ENCODE peak calls at places on chromosomes 11 and 22, in eight cellular contexts. One of them, this sample, is unnamed.

GRCh38 chr11:3044004-3044403 is 13.2 kb downstream of the CARS1 start:
- DNase-seq in keratinocyte: no peak
- DNase-seq in pancreas: no peak
- DNase-seq in SK-N-SH: no peak
- DNase-seq in fibroblast of lung: no peak
- DNase-seq in tibial nerve: no peak
- DNase-seq in transverse colon: no peak
- DNase-seq in body of pancreas: no peak
- DNase-seq in this sample: no peak

GRCh38 chr11:122186439-122187080 is 70.5 kb upstream of the BLID start:
- DNase-seq in keratinocyte: no peak
- DNase-seq in pancreas: no peak
- DNase-seq in SK-N-SH: no peak
- DNase-seq in fibroblast of lung: peak; percentile 100
- DNase-seq in tibial nerve: peak; percentile 66
- DNase-seq in transverse colon: no peak
- DNase-seq in body of pancreas: no peak
- DNase-seq in this sample: no peak

GRCh38 chr11:40162901-40163300 is 1296.6 kb downstream of the LRRC4C start:
- DNase-seq in keratinocyte: no peak
- DNase-seq in pancreas: no peak
- DNase-seq in SK-N-SH: no peak
- DNase-seq in fibroblast of lung: no peak
- DNase-seq in tibial nerve: no peak
- DNase-seq in transverse colon: no peak
- DNase-seq in body of pancreas: no peak
- DNase-seq in this sample: no peak

GRCh38 chr11:78227906-78228305 is 39.2 kb downstream of the USP35 start:
- DNase-seq in keratinocyte: no peak
- DNase-seq in pancreas: no peak
- DNase-seq in SK-N-SH: no peak
- DNase-seq in fibroblast of lung: no peak
- DNase-seq in tibial nerve: no peak
- DNase-seq in transverse colon: no peak
- DNase-seq in body of pancreas: no peak
- DNase-seq in this sample: peak; percentile 16

GRCh38 chr11:109138200-109138599 is 283.8 kb upstream of the C11orf87 start:
- DNase-seq in keratinocyte: no peak
- DNase-seq in pancreas: no peak
- DNase-seq in SK-N-SH: no peak
- DNase-seq in fibroblast of lung: peak; percentile 3
- DNase-seq in tibial nerve: no peak
- DNase-seq in transverse colon: no peak
- DNase-seq in body of pancreas: no peak
- DNase-seq in this sample: no peak

GRCh38 chr11:9568854-9569587 is 4.4 kb upstream of the WEE1 start:
- DNase-seq in keratinocyte: peak; percentile 74
- DNase-seq in pancreas: peak; percentile 84
- DNase-seq in SK-N-SH: peak; percentile 44
- DNase-seq in fibroblast of lung: peak; percentile 95
- DNase-seq in tibial nerve: peak; percentile 61
- DNase-seq in transverse colon: peak; percentile 86
- DNase-seq in body of pancreas: peak; percentile 89
- DNase-seq in this sample: peak; percentile 83

GRCh38 chr22:39920134-39920743 is 19.4 kb downstream of the GRAP2 start:
- DNase-seq in keratinocyte: no peak
- DNase-seq in pancreas: no peak
- DNase-seq in SK-N-SH: no peak
- DNase-seq in fibroblast of lung: no peak
- DNase-seq in tibial nerve: no peak
- DNase-seq in transverse colon: no peak
- DNase-seq in body of pancreas: no peak
- DNase-seq in this sample: no peak

GRCh38 chr22:38844661-38845367 is 986 bp upstream of the NPTXR start:
- DNase-seq in keratinocyte: no peak
- DNase-seq in pancreas: no peak
- DNase-seq in SK-N-SH: no peak
- DNase-seq in fibroblast of lung: no peak
- DNase-seq in tibial nerve: no peak
- DNase-seq in transverse colon: no peak
- DNase-seq in body of pancreas: no peak
- DNase-seq in this sample: no peak

GRCh38 chr11:15629690-15630321 is 515.1 kb downstream of the INSC start:
- DNase-seq in keratinocyte: peak; percentile 5
- DNase-seq in pancreas: no peak
- DNase-seq in SK-N-SH: no peak
- DNase-seq in fibroblast of lung: peak; percentile 18
- DNase-seq in tibial nerve: peak; percentile 33
- DNase-seq in transverse colon: peak; percentile 62
- DNase-seq in body of pancreas: peak; percentile 67
- DNase-seq in this sample: no peak

GRCh38 chr22:44201556-44202129 is 20.9 kb downstream of the PARVG start:
- DNase-seq in keratinocyte: no peak
- DNase-seq in pancreas: no peak
- DNase-seq in SK-N-SH: no peak
- DNase-seq in fibroblast of lung: no peak
- DNase-seq in tibial nerve: no peak
- DNase-seq in transverse colon: no peak
- DNase-seq in body of pancreas: no peak
- DNase-seq in this sample: no peak

GRCh38 chr11:46071091-46071490 is 50.2 kb downstream of the PHF21A start:
- DNase-seq in keratinocyte: no peak
- DNase-seq in pancreas: no peak
- DNase-seq in SK-N-SH: no peak
- DNase-seq in fibroblast of lung: no peak
- DNase-seq in tibial nerve: no peak
- DNase-seq in transverse colon: no peak
- DNase-seq in body of pancreas: no peak
- DNase-seq in this sample: no peak

GRCh38 chr11:9001736-9002135 is 2.1 kb downstream of the NRIP3 start:
- DNase-seq in keratinocyte: peak; percentile 15
- DNase-seq in pancreas: no peak
- DNase-seq in SK-N-SH: no peak
- DNase-seq in fibroblast of lung: peak; percentile 68
- DNase-seq in tibial nerve: no peak
- DNase-seq in transverse colon: no peak
- DNase-seq in body of pancreas: peak; percentile 38
- DNase-seq in this sample: no peak

GRCh38 chr11:24400059-24400665 is 96.7 kb upstream of the LUZP2 start:
- DNase-seq in keratinocyte: peak; percentile 15
- DNase-seq in pancreas: no peak
- DNase-seq in SK-N-SH: no peak
- DNase-seq in fibroblast of lung: no peak
- DNase-seq in tibial nerve: no peak
- DNase-seq in transverse colon: no peak
- DNase-seq in body of pancreas: no peak
- DNase-seq in this sample: no peak

GRCh38 chr22:27585141-27585540 is 216.4 kb downstream of the MN1 start:
- DNase-seq in keratinocyte: no peak
- DNase-seq in pancreas: no peak
- DNase-seq in SK-N-SH: no peak
- DNase-seq in fibroblast of lung: no peak
- DNase-seq in tibial nerve: no peak
- DNase-seq in transverse colon: no peak
- DNase-seq in body of pancreas: no peak
- DNase-seq in this sample: no peak

GRCh38 chr11:93895106-93895862 is 44.9 kb upstream of the VSTM5 start:
- DNase-seq in keratinocyte: peak; percentile 38
- DNase-seq in pancreas: no peak
- DNase-seq in SK-N-SH: peak; percentile 40
- DNase-seq in fibroblast of lung: peak; percentile 75
- DNase-seq in tibial nerve: peak; percentile 40
- DNase-seq in transverse colon: no peak
- DNase-seq in body of pancreas: peak; percentile 36
- DNase-seq in this sample: no peak

GRCh38 chr11:64659417-64660144 is 63.4 kb downstream of the NRXN2 start:
- DNase-seq in keratinocyte: peak; percentile 66
- DNase-seq in pancreas: no peak
- DNase-seq in SK-N-SH: no peak
- DNase-seq in fibroblast of lung: peak; percentile 54
- DNase-seq in tibial nerve: no peak
- DNase-seq in transverse colon: no peak
- DNase-seq in body of pancreas: no peak
- DNase-seq in this sample: no peak

GRCh38 chr22:25002241-25002985 is 49.9 kb downstream of the KIAA1671 start:
- DNase-seq in keratinocyte: no peak
- DNase-seq in pancreas: no peak
- DNase-seq in SK-N-SH: no peak
- DNase-seq in fibroblast of lung: no peak
- DNase-seq in tibial nerve: no peak
- DNase-seq in transverse colon: no peak
- DNase-seq in body of pancreas: no peak
- DNase-seq in this sample: no peak

GRCh38 chr11:64241175-64241429 is 207 bp downstream of the FKBP2 start:
- DNase-seq in keratinocyte: no peak
- DNase-seq in pancreas: no peak
- DNase-seq in SK-N-SH: no peak
- DNase-seq in fibroblast of lung: no peak
- DNase-seq in tibial nerve: no peak
- DNase-seq in transverse colon: no peak
- DNase-seq in body of pancreas: no peak
- DNase-seq in this sample: no peak

GRCh38 chr11:71977743-71978418 is 20.8 kb upstream of the IL18BP start:
- DNase-seq in keratinocyte: no peak
- DNase-seq in pancreas: no peak
- DNase-seq in SK-N-SH: peak; percentile 49
- DNase-seq in fibroblast of lung: peak; percentile 65
- DNase-seq in tibial nerve: peak; percentile 85
- DNase-seq in transverse colon: peak; percentile 56
- DNase-seq in body of pancreas: peak; percentile 69
- DNase-seq in this sample: no peak

GRCh38 chr22:41487037-41487963 is 18.4 kb downstream of the ACO2 start:
- DNase-seq in keratinocyte: no peak
- DNase-seq in pancreas: no peak
- DNase-seq in SK-N-SH: no peak
- DNase-seq in fibroblast of lung: peak; percentile 85
- DNase-seq in tibial nerve: no peak
- DNase-seq in transverse colon: no peak
- DNase-seq in body of pancreas: peak; percentile 13
- DNase-seq in this sample: no peak

GRCh38 chr11:3052567-3052966 is 4.7 kb downstream of the CARS1 start:
- DNase-seq in keratinocyte: no peak
- DNase-seq in pancreas: no peak
- DNase-seq in SK-N-SH: no peak
- DNase-seq in fibroblast of lung: no peak
- DNase-seq in tibial nerve: no peak
- DNase-seq in transverse colon: no peak
- DNase-seq in body of pancreas: no peak
- DNase-seq in this sample: no peak

GRCh38 chr11:35404397-35404775 is 15.0 kb downstream of the SLC1A2 start:
- DNase-seq in keratinocyte: no peak
- DNase-seq in pancreas: peak; percentile 87
- DNase-seq in SK-N-SH: peak; percentile 29
- DNase-seq in fibroblast of lung: peak; percentile 45
- DNase-seq in tibial nerve: no peak
- DNase-seq in transverse colon: peak; percentile 27
- DNase-seq in body of pancreas: peak; percentile 89
- DNase-seq in this sample: no peak

GRCh38 chr22:29702025-29702930 is 17.5 kb upstream of the CABP7 start:
- DNase-seq in keratinocyte: no peak
- DNase-seq in pancreas: no peak
- DNase-seq in SK-N-SH: peak; percentile 41
- DNase-seq in fibroblast of lung: no peak
- DNase-seq in tibial nerve: no peak
- DNase-seq in transverse colon: peak; percentile 23
- DNase-seq in body of pancreas: no peak
- DNase-seq in this sample: no peak

GRCh38 chr22:22988150-22988549 is 82.2 kb upstream of the GNAZ start:
- DNase-seq in keratinocyte: no peak
- DNase-seq in pancreas: no peak
- DNase-seq in SK-N-SH: no peak
- DNase-seq in fibroblast of lung: no peak
- DNase-seq in tibial nerve: no peak
- DNase-seq in transverse colon: no peak
- DNase-seq in body of pancreas: no peak
- DNase-seq in this sample: no peak
- H3K27me3 ChIP-seq in keratinocyte: no peaks in the 10 kb centered on the region
- H3K27me3 ChIP-seq in pancreas: no peaks in the 10 kb centered on the region
- H3K27me3 ChIP-seq in SK-N-SH: peaks cover 10% of the 10 kb centered on the region
- H3K27me3 ChIP-seq in fibroblast of lung: no peaks in the 10 kb centered on the region
- H3K27me3 ChIP-seq in tibial nerve: no peaks in the 10 kb centered on the region
- H3K27me3 ChIP-seq in transverse colon: no peaks in the 10 kb centered on the region
- H3K27me3 ChIP-seq in body of pancreas: no peaks in the 10 kb centered on the region
- H3K27me3 ChIP-seq in this sample: no peaks in the 10 kb centered on the region

GRCh38 chr11:69086741-69087524 is 38.2 kb downstream of the TPCN2 start:
- DNase-seq in keratinocyte: no peak
- DNase-seq in pancreas: no peak
- DNase-seq in SK-N-SH: no peak
- DNase-seq in fibroblast of lung: no peak
- DNase-seq in tibial nerve: no peak
- DNase-seq in transverse colon: no peak
- DNase-seq in body of pancreas: no peak
- DNase-seq in this sample: no peak

GRCh38 chr11:69085490-69086095 is 36.9 kb downstream of the TPCN2 start:
- DNase-seq in keratinocyte: no peak
- DNase-seq in pancreas: no peak
- DNase-seq in SK-N-SH: no peak
- DNase-seq in fibroblast of lung: no peak
- DNase-seq in tibial nerve: no peak
- DNase-seq in transverse colon: no peak
- DNase-seq in body of pancreas: no peak
- DNase-seq in this sample: no peak

GRCh38 chr11:69084371-69084770 is 35.6 kb downstream of the TPCN2 start:
- DNase-seq in keratinocyte: no peak
- DNase-seq in pancreas: no peak
- DNase-seq in SK-N-SH: no peak
- DNase-seq in fibroblast of lung: no peak
- DNase-seq in tibial nerve: no peak
- DNase-seq in transverse colon: no peak
- DNase-seq in body of pancreas: no peak
- DNase-seq in this sample: no peak

GRCh38 chr11:69087811-69088210 is 39.1 kb downstream of the TPCN2 start:
- DNase-seq in keratinocyte: no peak
- DNase-seq in pancreas: no peak
- DNase-seq in SK-N-SH: no peak
- DNase-seq in fibroblast of lung: no peak
- DNase-seq in tibial nerve: no peak
- DNase-seq in transverse colon: no peak
- DNase-seq in body of pancreas: no peak
- DNase-seq in this sample: no peak

GRCh38 chr11:69086152-69086551 is 37.4 kb downstream of the TPCN2 start:
- DNase-seq in keratinocyte: no peak
- DNase-seq in pancreas: no peak
- DNase-seq in SK-N-SH: no peak
- DNase-seq in fibroblast of lung: peak; percentile 31
- DNase-seq in tibial nerve: peak; percentile 29
- DNase-seq in transverse colon: peak; percentile 29
- DNase-seq in body of pancreas: no peak
- DNase-seq in this sample: no peak
- TF ChIP-seq CTCF in keratinocyte: no peak
- TF ChIP-seq CTCF in pancreas: no peak
- TF ChIP-seq CTCF in SK-N-SH: no peak
- TF ChIP-seq CTCF in fibroblast of lung: no peak
- TF ChIP-seq CTCF in tibial nerve: no peak
- TF ChIP-seq CTCF in transverse colon: no peak
- TF ChIP-seq CTCF in body of pancreas: no peak
- TF ChIP-seq CTCF in this sample: no peak

GRCh38 chr11:32379714-32380113 is 55.6 kb downstream of the WT1 start:
- DNase-seq in keratinocyte: no peak
- DNase-seq in pancreas: no peak
- DNase-seq in SK-N-SH: no peak
- DNase-seq in fibroblast of lung: no peak
- DNase-seq in tibial nerve: no peak
- DNase-seq in transverse colon: no peak
- DNase-seq in body of pancreas: no peak
- DNase-seq in this sample: no peak
- H3K27me3 ChIP-seq in keratinocyte: no peaks in the 10 kb centered on the region
- H3K27me3 ChIP-seq in pancreas: no peaks in the 10 kb centered on the region
- H3K27me3 ChIP-seq in SK-N-SH: peaks cover 27% of the 10 kb centered on the region
- H3K27me3 ChIP-seq in fibroblast of lung: no peaks in the 10 kb centered on the region
- H3K27me3 ChIP-seq in tibial nerve: no peaks in the 10 kb centered on the region
- H3K27me3 ChIP-seq in transverse colon: no peaks in the 10 kb centered on the region
- H3K27me3 ChIP-seq in body of pancreas: no peaks in the 10 kb centered on the region
- H3K27me3 ChIP-seq in this sample: no peaks in the 10 kb centered on the region

GRCh38 chr11:25981998-25982397 is 349.9 kb upstream of the ANO3 start:
- DNase-seq in keratinocyte: no peak
- DNase-seq in pancreas: no peak
- DNase-seq in SK-N-SH: peak; percentile 30
- DNase-seq in fibroblast of lung: peak; percentile 92
- DNase-seq in tibial nerve: peak; percentile 26
- DNase-seq in transverse colon: no peak
- DNase-seq in body of pancreas: peak; percentile 33
- DNase-seq in this sample: no peak
- TF ChIP-seq CTCF in keratinocyte: peak; percentile 48
- TF ChIP-seq CTCF in pancreas: peak; percentile 26
- TF ChIP-seq CTCF in SK-N-SH: peak; percentile 73
- TF ChIP-seq CTCF in fibroblast of lung: peak; percentile 63
- TF ChIP-seq CTCF in tibial nerve: peak; percentile 71
- TF ChIP-seq CTCF in transverse colon: peak; percentile 49
- TF ChIP-seq CTCF in body of pancreas: peak; percentile 77
- TF ChIP-seq CTCF in this sample: peak; percentile 69

This sample was measured in right atrium auricular region.